ENCODE peak calls at places on chromosome 10, in eight cellular contexts. S is K562, P is OCI-LY7, O is cardiac fibroblast, V is left ventricle myocardium inferior, T is IMR-90, Y is BJ, Q is mammary epithelial cell. L is an unnamed sample.

GRCh38 chr10:76432274-76433012 is 1001.0 kb downstream of the LRMDA start:
- DNase-seq in S (no peak), P (no peak), O (peak), V (no peak), T (peak), Y (peak), Q (peak), L (peak)

GRCh38 chr10:87591589-87591886 is 68.1 kb upstream of the PAPSS2 start:
- DNase-seq in S (no peak), P (no peak), O (no peak), V (no peak), T (no peak), Y (no peak), Q (peak), L (no peak)

GRCh38 chr10:43749940-43750552 is 101.4 kb upstream of the ZNF32 start:
- DNase-seq in S (no peak), P (no peak), O (no peak), V (no peak), T (peak), Y (no peak), Q (no peak), L (no peak)

GRCh38 chr10:110609592-110609991 is 34.5 kb upstream of the RBM20 start:
- DNase-seq in S (no peak), P (peak), O (no peak), V (no peak), T (no peak), Y (no peak), Q (no peak), L (peak)

GRCh38 chr10:103445767-103446567 is 6.2 kb downstream of the CALHM2 start:
- DNase-seq in S (no peak), P (no peak), O (peak), V (peak), T (peak), Y (no peak), Q (no peak), L (peak)

GRCh38 chr10:65419629-65420028 is 1506.2 kb upstream of the LRRTM3 start:
- DNase-seq in S (no peak), P (no peak), O (peak), V (no peak), T (no peak), Y (no peak), Q (peak), L (peak)

GRCh38 chr10:77586719-77587423 is 50.7 kb downstream of the KCNMA1 start:
- DNase-seq in S (no peak), P (no peak), O (peak), V (no peak), T (peak), Y (peak), Q (peak), L (peak)

GRCh38 chr10:103540722-103541121 is 47.2 kb downstream of the NEURL1 start:
- DNase-seq in S (no peak), P (no peak), O (peak), V (no peak), T (peak), Y (no peak), Q (peak), L (no peak)

GRCh38 chr10:124262971-124263370 is 155.8 kb downstream of the OAT start:
- DNase-seq in S (no peak), P (no peak), O (no peak), V (no peak), T (no peak), Y (no peak), Q (no peak), L (no peak)

GRCh38 chr10:34235164-34235832 is 579.8 kb downstream of the PARD3 start:
- DNase-seq in S (no peak), P (no peak), O (peak), V (no peak), T (peak), Y (no peak), Q (peak), L (peak)

GRCh38 chr10:132139526-132139925 is 47.2 kb upstream of the DPYSL4 start:
- DNase-seq in S (no peak), P (no peak), O (no peak), V (peak), T (no peak), Y (no peak), Q (no peak), L (no peak)

GRCh38 chr10:119219747-119220320 is 12.5 kb downstream of the GRK5 start:
- DNase-seq in S (no peak), P (no peak), O (no peak), V (no peak), T (no peak), Y (no peak), Q (no peak), L (no peak)

GRCh38 chr10:118698421-118698820 is 56.3 kb downstream of the CACUL1 start:
- DNase-seq in S (peak), P (no peak), O (peak), V (no peak), T (peak), Y (no peak), Q (peak), L (peak)

GRCh38 chr10:38008006-38008405 is 2.5 kb upstream of the ZNF33A start:
- DNase-seq in S (no peak), P (no peak), O (no peak), V (no peak), T (no peak), Y (no peak), Q (peak), L (peak)

GRCh38 chr10:51666476-51666875 is 32.9 kb downstream of the CSTF2T start:
- DNase-seq in S (no peak), P (no peak), O (no peak), V (no peak), T (no peak), Y (no peak), Q (no peak), L (no peak)

GRCh38 chr10:4847580-4848020 is 21.6 kb downstream of the AKR1E2 start:
- DNase-seq in S (peak), P (no peak), O (peak), V (no peak), T (peak), Y (peak), Q (peak), L (peak)

GRCh38 chr10:58175990-58176910 is 91.4 kb downstream of the IPMK start:
- DNase-seq in S (peak), P (no peak), O (peak), V (no peak), T (peak), Y (no peak), Q (peak), L (peak)

GRCh38 chr10:126204320-126204719 is 184.0 kb downstream of the ADAM12 start:
- DNase-seq in S (no peak), P (no peak), O (no peak), V (no peak), T (no peak), Y (no peak), Q (peak), L (peak)

GRCh38 chr10:3563298-3563697 is 221.7 kb downstream of the KLF6 start:
- DNase-seq in S (no peak), P (no peak), O (no peak), V (no peak), T (no peak), Y (no peak), Q (no peak), L (no peak)

GRCh38 chr10:91705948-91706670 is 73.2 kb upstream of the PPP1R3C start:
- DNase-seq in S (no peak), P (no peak), O (no peak), V (no peak), T (no peak), Y (no peak), Q (no peak), L (no peak)

GRCh38 chr10:48363617-48364355 is 57.3 kb downstream of the MAPK8 start:
- DNase-seq in S (peak), P (peak), O (peak), V (no peak), T (peak), Y (peak), Q (peak), L (peak)

DNA sequence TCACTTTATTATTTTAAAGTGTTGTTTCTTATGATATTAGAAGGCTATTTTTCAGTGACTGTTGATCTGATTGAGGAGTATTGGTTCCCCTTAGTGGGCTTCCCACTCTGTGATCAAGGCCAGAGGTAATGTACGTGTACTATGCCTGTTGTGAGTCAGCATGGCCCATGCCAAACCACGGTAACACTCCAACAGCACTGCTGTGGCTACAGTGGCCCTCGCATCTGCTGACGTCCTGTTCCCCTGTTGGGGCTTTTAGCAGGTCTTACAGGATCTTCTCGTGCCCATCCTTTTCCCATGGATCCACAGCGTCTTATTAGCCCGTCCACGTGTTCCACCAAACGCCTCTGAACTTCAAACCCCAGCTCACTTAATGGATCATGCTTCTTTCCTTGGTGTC is 964.6 kb upstream of the CELF2 start:
- DNase-seq in S (no peak), P (no peak), O (no peak), V (no peak), T (no peak), Y (no peak), Q (no peak), L (no peak)
- TF ChIP-seq CTCF in S (no peak), P (no peak), O (no peak), V (no peak), T (no peak), Y (no peak), Q (no peak), L (no peak)

GRCh38 chr10:85995791-85996190 is 370.8 kb downstream of the GRID1 start:
- DNase-seq in S (peak), P (peak), O (peak), V (no peak), T (peak), Y (no peak), Q (peak), L (peak)
- TF ChIP-seq CTCF in S (peak), P (peak), O (no peak), V (peak), T (peak), Y (peak), Q (peak), L (peak)

DNA sequence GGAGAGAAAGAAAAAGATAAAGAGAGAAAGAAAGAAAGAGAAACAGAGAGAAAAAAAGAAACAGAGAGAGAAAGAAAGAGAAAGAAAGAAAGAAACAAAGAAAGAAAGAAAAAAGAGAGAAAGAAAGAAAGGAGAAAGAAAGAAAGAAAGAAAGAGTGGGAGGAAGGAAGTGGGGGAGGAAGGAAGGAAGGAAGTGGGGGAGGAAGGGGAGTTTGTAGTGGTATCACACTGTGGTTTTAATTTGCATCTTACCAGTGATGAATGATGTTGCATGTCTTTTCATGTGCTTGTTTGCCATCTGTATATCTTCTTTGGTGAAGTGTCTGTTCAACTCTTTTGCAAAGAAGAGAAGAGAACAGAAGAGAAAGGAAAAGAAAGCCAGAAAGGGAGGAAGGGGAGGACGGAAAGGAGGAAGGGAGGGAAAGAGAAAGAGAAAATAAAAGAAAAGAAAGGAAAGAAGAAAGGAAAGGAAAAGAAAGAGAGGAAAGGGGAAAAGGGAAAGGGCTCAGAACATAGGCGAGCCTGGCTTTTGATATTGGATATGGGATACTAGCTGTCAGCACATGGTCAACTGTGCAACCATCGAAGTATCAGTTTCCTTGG is 79.2 kb upstream of the FRMD4A start:
- DNase-seq in S (no peak), P (no peak), O (no peak), V (no peak), T (no peak), Y (no peak), Q (no peak), L (no peak)
- TF ChIP-seq CTCF in S (no peak), P (no peak), O (no peak), V (no peak), T (no peak), Y (no peak), Q (no peak), L (no peak)

DNA sequence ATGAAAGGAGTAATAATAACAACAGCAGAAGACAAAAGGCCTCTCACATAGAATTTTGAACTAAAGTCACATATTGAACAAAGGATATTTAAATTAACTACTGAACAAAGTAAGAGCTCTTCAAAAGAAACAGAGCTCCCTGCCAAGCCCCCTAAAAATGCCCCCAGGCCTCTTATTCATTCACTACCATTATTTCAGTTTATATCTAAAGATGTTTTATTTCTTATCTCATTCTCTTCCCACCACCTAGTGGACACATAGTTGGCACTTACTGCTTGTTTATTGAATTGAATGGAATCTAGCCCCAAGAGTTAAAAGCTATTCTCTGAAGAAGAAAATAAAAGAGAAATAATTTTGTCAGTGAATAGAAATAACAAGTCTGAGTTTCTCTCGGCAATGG is 37.4 kb downstream of the VCL start:
- DNase-seq in S (no peak), P (peak), O (no peak), V (no peak), T (peak), Y (no peak), Q (no peak), L (no peak)
- TF ChIP-seq CTCF in S (peak), P (peak), O (no peak), V (peak), T (peak), Y (peak), Q (peak), L (no peak)

GRCh38 chr10:11113156-11113555 is 95.5 kb downstream of the CELF2 start:
- DNase-seq in S (peak), P (peak), O (no peak), V (no peak), T (no peak), Y (no peak), Q (no peak), L (no peak)
- TF ChIP-seq CTCF in S (peak), P (peak), O (no peak), V (peak), T (no peak), Y (peak), Q (no peak), L (no peak)

GRCh38 chr10:61978965-61979364 is 77.5 kb downstream of the ARID5B start:
- DNase-seq in S (peak), P (no peak), O (peak), V (no peak), T (no peak), Y (no peak), Q (no peak), L (no peak)
- TF ChIP-seq CTCF in S (peak), P (peak), O (peak), V (peak), T (no peak), Y (no peak), Q (no peak), L (no peak)

DNA sequence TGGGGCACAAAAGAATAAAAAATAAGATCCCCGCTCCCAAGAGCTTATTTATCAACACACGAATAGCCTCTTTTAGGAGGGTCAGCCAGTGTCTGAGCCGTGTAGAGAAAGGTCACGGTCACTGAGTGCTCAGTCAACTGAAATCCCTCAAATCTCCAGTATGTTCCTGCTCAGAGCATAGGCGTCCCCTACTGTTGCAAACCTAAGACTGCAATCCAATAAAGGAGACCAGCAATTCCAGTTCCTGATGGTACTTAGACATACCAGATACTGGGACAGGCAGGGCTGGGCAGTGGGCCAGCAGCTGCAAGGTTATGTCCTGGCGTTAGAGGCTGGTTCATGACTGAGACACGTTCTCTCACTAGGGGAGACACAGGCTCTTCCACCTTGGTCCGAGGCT is 93.6 kb downstream of the CACNB2 start:
- DNase-seq in S (no peak), P (no peak), O (peak), V (peak), T (no peak), Y (no peak), Q (no peak), L (no peak)
- TF ChIP-seq CTCF in S (peak), P (no peak), O (peak), V (peak), T (no peak), Y (no peak), Q (no peak), L (no peak)

DNA sequence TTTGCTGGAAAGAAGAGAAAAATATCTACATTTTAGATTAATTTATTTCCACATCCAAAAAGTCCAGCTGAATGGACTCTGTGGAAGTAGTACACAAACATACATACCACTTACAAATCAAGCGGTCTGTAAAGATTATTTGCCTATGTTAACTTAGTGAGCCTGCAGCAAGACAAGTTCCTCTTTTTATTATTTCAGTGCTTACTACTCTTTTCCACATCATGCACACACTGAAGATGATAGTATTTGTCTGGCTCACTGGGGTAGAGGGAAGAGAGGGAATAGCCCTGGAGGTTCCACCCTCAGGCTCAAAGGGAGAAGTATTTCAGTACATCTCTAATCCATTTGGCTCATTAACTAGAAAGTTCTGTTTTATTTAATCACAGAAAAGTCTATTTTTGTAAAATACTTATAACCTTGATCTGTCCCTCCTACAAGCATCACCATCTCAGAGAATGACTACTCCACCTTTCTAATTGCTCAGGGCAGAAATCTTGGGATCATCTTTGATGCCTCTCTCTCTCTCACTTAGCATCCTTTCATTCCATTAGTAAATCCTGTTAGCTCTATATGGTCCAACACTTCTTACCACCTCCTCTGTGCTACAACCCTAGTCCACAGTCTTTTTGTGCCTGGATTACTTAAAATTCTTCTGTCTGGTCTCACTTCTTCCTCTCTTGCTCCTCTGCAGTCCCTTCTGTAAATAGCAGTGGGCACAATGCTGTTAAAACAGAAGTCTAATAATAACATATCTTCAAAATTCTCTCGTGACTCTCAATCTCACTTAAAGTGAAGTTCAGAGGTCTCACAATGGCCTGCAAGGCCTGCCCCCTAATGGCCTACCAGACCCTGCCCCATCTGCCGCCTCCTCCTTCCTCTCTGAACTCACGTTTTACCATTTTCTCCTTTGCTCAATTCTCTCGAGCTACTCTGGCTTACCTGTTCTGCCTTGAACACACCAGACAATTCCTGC is 64.3 kb upstream of the CCDC6 start:
- DNase-seq in S (no peak), P (peak), O (no peak), V (no peak), T (no peak), Y (no peak), Q (no peak), L (no peak)
- TF ChIP-seq CTCF in S (peak), P (peak), O (no peak), V (no peak), T (no peak), Y (no peak), Q (no peak), L (no peak)

DNA sequence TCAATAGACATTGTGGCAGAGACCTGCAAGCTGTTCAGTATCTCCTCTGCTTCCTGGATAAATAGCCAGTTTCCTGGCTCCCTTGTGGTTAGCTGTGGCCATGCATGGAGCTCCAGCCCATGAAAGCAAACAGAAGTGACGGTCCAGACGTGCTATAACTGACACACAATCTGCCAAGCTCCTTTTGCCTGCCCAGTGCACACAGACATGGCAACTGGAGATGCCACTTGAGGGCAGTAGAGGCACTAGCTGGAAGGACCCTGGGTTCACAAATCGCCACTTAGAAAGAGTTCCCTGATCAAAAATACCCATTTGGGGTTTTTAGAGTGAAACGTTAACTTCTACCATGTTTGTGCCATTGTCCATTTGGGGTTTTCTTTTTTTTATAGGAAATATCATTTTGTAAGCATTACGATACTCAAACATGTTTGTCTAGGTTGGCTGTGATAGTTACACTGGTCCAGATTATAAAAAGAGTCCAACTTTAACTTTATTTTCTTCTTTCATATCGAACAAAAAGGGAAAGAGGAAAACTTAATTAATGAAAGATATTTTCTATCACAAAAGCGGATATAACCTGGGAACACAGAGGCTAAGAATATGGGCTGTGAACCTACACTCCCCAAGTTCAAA is 31.3 kb downstream of the KIN start:
- DNase-seq in S (no peak), P (peak), O (peak), V (no peak), T (peak), Y (no peak), Q (peak), L (peak)
- TF ChIP-seq CTCF in S (peak), P (peak), O (peak), V (peak), T (peak), Y (peak), Q (peak), L (peak)

DNA sequence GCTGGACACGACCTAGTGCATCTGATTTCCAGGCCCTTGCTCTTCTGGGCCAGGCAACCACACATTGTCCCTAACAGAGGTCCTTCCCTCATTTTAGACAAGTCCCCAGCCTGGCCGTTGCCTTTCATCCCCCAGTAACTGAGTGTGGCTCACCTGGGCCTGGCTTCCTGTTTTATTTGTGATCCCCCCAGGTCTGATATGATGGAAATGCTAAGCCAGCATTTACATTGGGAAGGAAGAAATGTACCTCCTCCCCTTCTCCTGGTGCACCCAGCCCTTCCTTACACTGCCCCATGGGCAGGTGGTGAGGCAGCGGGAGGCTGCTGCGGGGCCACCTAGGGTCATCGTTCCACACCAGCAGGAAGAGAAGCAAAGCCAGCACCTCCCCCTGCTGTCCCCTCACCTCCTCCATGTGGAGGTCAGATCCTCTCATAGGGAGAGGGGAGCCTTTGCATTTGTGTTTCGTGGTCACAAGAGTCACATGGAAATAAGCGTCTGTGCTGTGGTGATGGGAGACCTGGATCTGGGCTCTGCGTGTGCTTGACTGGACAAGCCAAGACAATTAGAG is 108.8 kb downstream of the GLRX3 start:
- DNase-seq in S (no peak), P (no peak), O (no peak), V (no peak), T (no peak), Y (no peak), Q (no peak), L (no peak)
- TF ChIP-seq CTCF in S (no peak), P (no peak), O (no peak), V (no peak), T (no peak), Y (no peak), Q (no peak), L (no peak)